ENCODE peak calls at places on chromosomes 12 and 14, in six cellular contexts. W is ascending aorta, S is pancreas, I is tibial artery, B is endothelial cell of umbilical vein, P is body of pancreas. F is an unnamed sample.

GRCh38 chr12:89348894-89349669 is 3.2 kb downstream of the DUSP6 start:
- DNase-seq in W (no peak), I (no peak), B (peak; percentile 32), S (no peak), P (no peak), F (no peak)

GRCh38 chr12:69642531-69642930 is 31.8 kb upstream of the LRRC10 start:
- DNase-seq in I (no peak), S (no peak), P (no peak), W (peak; percentile 40), B (no peak), F (no peak)

GRCh38 chr12:131204416-131205311 is 251.0 kb downstream of the ADGRD1 start:
- DNase-seq in I (peak; percentile 43), B (no peak), P (no peak), W (peak; percentile 47), S (no peak), F (no peak)

GRCh38 chr12:121088208-121088585 is 44.5 kb upstream of the P2RX7 start:
- DNase-seq in W (no peak), P (no peak), S (no peak), I (no peak), B (no peak), F (no peak)

GRCh38 chr14:31336646-31337045 is 83.7 kb downstream of the HEATR5A start:
- DNase-seq in B (no peak), S (no peak), P (no peak), I (no peak), W (no peak), F (no peak)

GRCh38 chr14:87043667-87044200 is 949.2 kb downstream of the GALC start:
- DNase-seq in W (no peak), S (no peak), B (no peak), I (no peak), P (no peak), F (no peak)

GRCh38 chr12:97288526-97288925 is 174.1 kb upstream of the RMST start:
- DNase-seq in B (no peak), W (no peak), S (no peak), I (no peak), P (no peak), F (no peak)

GRCh38 chr14:55881577-55882241 is 236.5 kb upstream of the PELI2 start:
- DNase-seq in P (no peak), I (no peak), B (no peak), W (no peak), S (no peak), F (no peak)

GRCh38 chr12:7832059-7832696 is 40.5 kb downstream of the SLC2A14 start:
- DNase-seq in W (no peak), I (no peak), S (no peak), P (peak; percentile 15), B (peak; percentile 58), F (peak; percentile 55)

GRCh38 chr12:102388469-102388868 is 91.9 kb downstream of the IGF1 start:
- DNase-seq in B (no peak), S (no peak), W (no peak), P (no peak), I (no peak), F (no peak)

GRCh38 chr14:22524784-22525161 is 64.3 kb downstream of the DAD1 start:
- DNase-seq in S (no peak), I (no peak), W (no peak), B (no peak), P (no peak), F (no peak)

GRCh38 chr14:73607241-73607640 is 5.1 kb upstream of the ACOT6 start:
- DNase-seq in I (no peak), B (no peak), W (no peak), S (no peak), P (no peak), F (no peak)

GRCh38 chr12:11446372-11446771 is 51.0 kb upstream of the PRB2 start:
- DNase-seq in B (no peak), I (no peak), S (no peak), P (no peak), W (no peak), F (no peak)

GRCh38 chr14:61179061-61179675 is 102.0 kb downstream of the TMEM30B start:
- DNase-seq in S (no peak), W (no peak), P (no peak), B (no peak), I (no peak), F (no peak)

GRCh38 chr14:78254911-78255431 is 84.8 kb downstream of the NRXN3 start:
- DNase-seq in B (no peak), W (no peak), S (peak; percentile 27), P (peak; percentile 19), I (no peak), F (no peak)

GRCh38 chr14:20757963-20758362 is 10.2 kb upstream of the EDDM3B start:
- DNase-seq in S (no peak), I (no peak), P (peak; percentile 43), B (peak; percentile 51), W (no peak), F (peak; percentile 41)

GRCh38 chr12:12992418-12993175 is 7.5 kb downstream of the HEBP1 start:
- DNase-seq in I (peak; percentile 74), S (no peak), P (peak; percentile 27), B (peak; percentile 53), W (peak; percentile 71), F (peak; percentile 13)

GRCh38 chr12:44847888-44848770 is 28.0 kb downstream of the NELL2 start:
- DNase-seq in B (no peak), P (no peak), I (no peak), W (no peak), S (no peak), F (no peak)

GRCh38 chr14:76919811-76920571 is 93.8 kb downstream of the LRRC74A start:
- DNase-seq in I (peak; percentile 74), W (no peak), B (peak; percentile 72), P (peak; percentile 69), S (peak; percentile 62), F (no peak)
- H3K4me1 ChIP-seq in I (peaks cover 10% of the 10 kb centered on the region), W (peaks cover 22% of the 10 kb centered on the region), B (peaks cover 32% of the 10 kb centered on the region), P (peaks cover 46% of the 10 kb centered on the region), S (peaks cover 36% of the 10 kb centered on the region), F (peaks cover 28% of the 10 kb centered on the region)

DNA sequence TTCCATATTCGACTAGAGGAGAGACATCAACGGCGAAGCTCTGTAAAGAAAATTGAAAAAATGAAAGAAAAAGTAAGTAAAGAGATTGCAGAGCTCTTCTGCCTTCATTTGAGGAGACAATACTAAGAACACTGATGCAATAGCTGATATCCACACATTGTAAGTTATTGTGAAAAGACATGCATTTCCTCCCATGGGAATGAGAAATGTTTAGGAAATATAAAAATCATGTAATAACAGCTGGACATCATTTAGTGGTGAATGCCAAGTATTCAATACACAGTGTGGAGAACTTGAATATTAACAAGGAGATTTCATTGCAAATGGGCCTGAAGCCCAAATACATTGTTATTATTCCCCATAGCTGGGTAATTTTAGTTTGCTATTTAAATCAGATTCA is 179.2 kb downstream of the KICS2 start:
- DNase-seq in P (no peak), S (no peak), W (no peak), I (no peak), B (no peak), F (no peak)
- H3K4me1 ChIP-seq in P (peaks cover 26% of the 10 kb centered on the region), S (peaks cover 10% of the 10 kb centered on the region), W (no peaks in the 10 kb centered on the region), I (no peaks in the 10 kb centered on the region), B (peaks cover 14% of the 10 kb centered on the region), F (no peaks in the 10 kb centered on the region)

GRCh38 chr12:124398578-124399227 is 103.8 kb downstream of the RFLNA start:
- DNase-seq in P (peak; percentile 60), I (peak; percentile 97), W (peak; percentile 91), B (no peak), S (peak; percentile 58), F (no peak)
- H3K4me1 ChIP-seq in P (peaks cover 35% of the 10 kb centered on the region), I (peaks cover 4% of the 10 kb centered on the region), W (peaks cover 14% of the 10 kb centered on the region), B (peaks cover 10% of the 10 kb centered on the region), S (peaks cover 10% of the 10 kb centered on the region), F (no peaks in the 10 kb centered on the region)

GRCh38 chr14:75234173-75234855 is 44.3 kb upstream of the FOS start:
- DNase-seq in B (peak; percentile 92), S (no peak), I (peak; percentile 81), P (peak; percentile 28), W (peak; percentile 85), F (peak; percentile 72)
- H3K4me1 ChIP-seq in B (peaks cover 23% of the 10 kb centered on the region), S (peaks cover 16% of the 10 kb centered on the region), I (no peaks in the 10 kb centered on the region), P (peaks cover 21% of the 10 kb centered on the region), W (peaks cover 11% of the 10 kb centered on the region), F (peaks cover 16% of the 10 kb centered on the region)

DNA sequence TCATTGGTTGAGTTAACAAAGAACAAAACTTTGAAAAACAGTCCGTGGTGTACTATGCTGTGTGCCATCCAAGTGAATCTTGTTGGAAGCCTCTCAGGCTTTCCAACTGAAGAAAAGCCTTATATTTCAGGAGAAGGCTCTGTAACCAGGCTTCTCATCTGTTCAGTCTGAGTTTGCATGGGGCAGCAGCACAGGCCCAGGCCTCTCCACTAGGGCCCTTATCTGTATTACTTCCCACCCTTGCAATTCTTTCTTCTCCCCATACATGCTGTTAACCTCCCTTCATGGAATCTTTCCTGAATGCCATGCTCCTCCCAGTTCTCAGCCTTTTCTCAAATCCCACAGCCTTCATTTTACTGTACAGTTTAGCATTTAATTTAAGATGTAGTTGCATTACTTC is 28.3 kb downstream of the FRMD6 start:
- DNase-seq in I (no peak), B (no peak), P (no peak), W (no peak), S (no peak), F (no peak)
- H3K4me1 ChIP-seq in I (no peaks in the 10 kb centered on the region), B (no peaks in the 10 kb centered on the region), P (no peaks in the 10 kb centered on the region), W (no peaks in the 10 kb centered on the region), S (no peaks in the 10 kb centered on the region), F (no peaks in the 10 kb centered on the region)

DNA sequence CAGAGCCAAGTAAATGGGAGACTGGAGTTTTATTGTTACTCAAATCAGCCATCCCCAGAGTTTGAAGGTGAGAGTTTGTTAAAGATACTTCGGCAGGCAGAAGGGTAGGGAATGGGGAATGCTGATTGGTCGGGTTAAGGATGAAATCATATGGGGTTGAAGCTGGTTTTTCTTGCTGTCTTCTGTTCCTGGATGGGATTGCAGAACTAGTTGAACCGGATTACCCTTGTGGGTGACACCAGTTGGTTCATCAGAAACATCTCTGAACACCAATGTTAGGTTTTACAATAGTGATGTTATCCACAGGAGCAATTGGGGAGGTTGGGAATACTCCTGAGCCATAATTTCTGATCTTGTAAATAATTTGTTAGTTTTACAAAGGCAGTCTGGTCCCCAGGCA is 18.7 kb upstream of the SMCO2 start:
- DNase-seq in I (no peak), P (no peak), B (no peak), W (no peak), S (no peak), F (no peak)
- H3K4me1 ChIP-seq in I (no peaks in the 10 kb centered on the region), P (no peaks in the 10 kb centered on the region), B (no peaks in the 10 kb centered on the region), W (no peaks in the 10 kb centered on the region), S (no peaks in the 10 kb centered on the region), F (no peaks in the 10 kb centered on the region)

DNA sequence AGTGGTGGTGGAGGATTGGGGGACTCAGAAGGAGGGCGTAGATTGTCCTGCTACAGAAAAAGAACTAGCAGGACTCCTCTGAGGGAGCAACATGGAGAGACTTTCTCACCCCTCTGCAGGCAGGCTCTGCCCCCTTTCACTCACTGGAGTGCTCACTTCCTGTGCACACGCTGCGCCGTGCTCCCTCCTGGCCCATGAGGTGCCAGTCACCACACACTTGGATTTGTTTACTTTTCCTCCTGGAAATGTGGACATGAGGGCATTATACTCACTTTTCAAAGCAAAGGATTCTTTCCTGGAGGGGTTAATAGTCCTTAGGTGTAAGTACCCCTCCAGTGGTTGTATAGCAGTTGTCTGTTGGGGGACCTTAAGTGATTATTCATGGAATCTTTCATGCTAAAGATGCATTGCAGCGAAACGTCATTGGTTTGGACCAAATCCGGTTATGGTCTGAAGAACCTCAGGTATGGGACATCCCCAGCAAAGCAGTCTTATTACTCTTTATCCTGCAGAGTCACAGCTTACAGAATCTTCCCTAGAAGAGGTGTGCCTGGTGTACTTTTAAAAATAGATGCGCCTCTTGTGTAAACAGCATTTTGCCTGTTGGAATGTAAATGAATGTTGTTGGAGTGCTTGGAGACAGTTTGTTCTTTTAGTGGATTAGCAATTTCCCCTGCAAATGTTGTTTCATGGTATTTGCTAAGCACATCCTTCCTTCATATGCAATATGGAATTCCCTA is 242.7 kb downstream of the ZFP36L1 start:
- DNase-seq in S (no peak), W (no peak), I (no peak), P (no peak), B (peak; percentile 33), F (no peak)
- H3K4me1 ChIP-seq in S (peaks cover 7% of the 10 kb centered on the region), W (peaks cover 26% of the 10 kb centered on the region), I (no peaks in the 10 kb centered on the region), P (peaks cover 38% of the 10 kb centered on the region), B (peaks cover 66% of the 10 kb centered on the region), F (peaks cover 2% of the 10 kb centered on the region)